ENCODE peak calls at places on chromosomes 16 and 17, in six cellular contexts. H is uterus, I is kidney, X is hepatocyte, S is choroid plexus epithelial cell, D is colonic mucosa. V is an unnamed sample.
A peak's percentile ranks its signal among the peaks of the same experiment; 100 is the strongest.

GRCh38 chr16:6852643-6853042 is 480.0 kb upstream of the RBFOX1 start:
- DNase-seq in H (no peak), I (no peak), X (no peak), S (no peak), D (no peak), V (no peak)

GRCh38 chr17:17768415-17769088 is 68.2 kb downstream of the SREBF1 start:
- DNase-seq in H (no peak), I (peak; percentile 79), X (no peak), S (no peak), D (no peak), V (no peak)

GRCh38 chr16:74909665-74910064 is 75.3 kb downstream of the WDR59 start:
- DNase-seq in H (no peak), I (no peak), X (no peak), S (no peak), D (no peak), V (no peak)

GRCh38 chr16:67499159-67499558 is 15.8 kb upstream of the AGRP start:
- DNase-seq in H (peak; percentile 70), I (peak; percentile 18), X (no peak), S (no peak), D (no peak), V (no peak)

GRCh38 chr17:36529121-36529520 is 5.5 kb downstream of the MYO19 start:
- DNase-seq in H (no peak), I (no peak), X (no peak), S (peak; percentile 23), D (no peak), V (peak; percentile 62)

GRCh38 chr17:2924211-2924610 is 128.0 kb downstream of the RAP1GAP2 start:
- DNase-seq in H (no peak), I (peak; percentile 48), X (peak; percentile 2), S (peak; percentile 13), D (no peak), V (no peak)

GRCh38 chr16:72317378-72317777 is 145.4 kb upstream of the PMFBP1 start:
- DNase-seq in H (no peak), I (no peak), X (no peak), S (peak; percentile 30), D (no peak), V (peak; percentile 39)

GRCh38 chr17:73308017-73308823 is 3.6 kb downstream of the CDC42EP4 start:
- DNase-seq in H (peak; percentile 92), I (peak; percentile 95), X (peak; percentile 93), S (peak; percentile 95), D (peak; percentile 96), V (peak; percentile 96)

GRCh38 chr17:81480140-81480917 is 32.3 kb downstream of the ACTG1 start:
- DNase-seq in H (no peak), I (no peak), X (no peak), S (peak; percentile 38), D (no peak), V (peak; percentile 31)

GRCh38 chr16:82603784-82604411 is 22.9 kb upstream of the CDH13 start:
- DNase-seq in H (peak; percentile 50), I (no peak), X (peak; percentile 73), S (peak; percentile 87), D (peak; percentile 29), V (peak; percentile 68)

GRCh38 chr17:28575126-28575795 is 1.4 kb downstream of the ALDOC start:
- DNase-seq in H (no peak), I (no peak), X (no peak), S (no peak), D (no peak), V (no peak)

GRCh38 chr16:81583893-81584705 is 139.5 kb downstream of the CMIP start:
- DNase-seq in H (no peak), I (peak; percentile 52), X (no peak), S (no peak), D (peak; percentile 75), V (peak; percentile 93)

GRCh38 chr17:41624208-41625101 is at the start of gene KRT17:
- DNase-seq in H (no peak), I (peak; percentile 67), X (peak; percentile 68), S (no peak), D (no peak), V (no peak)

GRCh38 chr17:31527606-31528005 is 136.1 kb downstream of the RAB11FIP4 start:
- DNase-seq in H (no peak), I (no peak), X (no peak), S (peak; percentile 81), D (no peak), V (no peak)

GRCh38 chr17:46035112-46035818 is 36.2 kb downstream of the STH start:
- DNase-seq in H (no peak), I (no peak), X (no peak), S (peak; percentile 38), D (no peak), V (no peak)

GRCh38 chr16:49021136-49021535 is 260.5 kb downstream of the CBLN1 start:
- DNase-seq in H (no peak), I (no peak), X (peak; percentile 27), S (no peak), D (no peak), V (peak; percentile 66)

GRCh38 chr16:15857779-15858560 is 1.1 kb upstream of the MYH11 start:
- DNase-seq in H (peak; percentile 74), I (peak; percentile 83), X (peak; percentile 20), S (peak; percentile 26), D (peak; percentile 26), V (peak; percentile 45)

GRCh38 chr17:57372156-57372555 is 115.8 kb downstream of the MSI2 start:
- DNase-seq in H (no peak), I (no peak), X (no peak), S (peak; percentile 52), D (no peak), V (peak; percentile 37)

GRCh38 chr17:27469256-27469655 is 13.0 kb downstream of the KSR1 start:
- DNase-seq in H (no peak), I (no peak), X (no peak), S (no peak), D (no peak), V (no peak)

GRCh38 chr16:88732172-88732960 is 26.1 kb downstream of the CTU2 start:
- DNase-seq in H (no peak), I (no peak), X (no peak), S (no peak), D (no peak), V (no peak)

GRCh38 chr17:32286518-32286900 is 20.9 kb downstream of the RHBDL3 start:
- DNase-seq in H (no peak), I (no peak), X (no peak), S (peak; percentile 31), D (no peak), V (no peak)

GRCh38 chr17:9274973-9275372 is 253.7 kb downstream of the NTN1 start:
- DNase-seq in H (no peak), I (no peak), X (no peak), S (no peak), D (no peak), V (no peak)

GRCh38 chr17:57009737-57010445 is 32.0 kb downstream of the SCPEP1 start:
- DNase-seq in H (peak; percentile 20), I (no peak), X (peak; percentile 65), S (peak; percentile 69), D (peak; percentile 68), V (peak; percentile 37)

GRCh38 chr17:18976201-18976600 is 24.2 kb downstream of the SLC5A10 start:
- DNase-seq in H (no peak), I (no peak), X (no peak), S (no peak), D (no peak), V (no peak)

GRCh38 chr17:6498798-6499540 is 54.7 kb downstream of the PIMREG start:
- DNase-seq in H (no peak), I (peak; percentile 55), X (no peak), S (no peak), D (no peak), V (no peak)

GRCh38 chr16:47492036-47492427 is 30.9 kb downstream of the PHKB start:
- DNase-seq in H (no peak), I (no peak), X (no peak), S (no peak), D (no peak), V (no peak)

GRCh38 chr17:8277317-8277716 is 11.2 kb upstream of the RANGRF start:
- DNase-seq in H (no peak), I (no peak), X (no peak), S (no peak), D (no peak), V (no peak)

GRCh38 chr17:75392559-75392958 is 12.9 kb downstream of the GRB2 start:
- DNase-seq in H (no peak), I (no peak), X (no peak), S (peak; percentile 10), D (no peak), V (no peak)

GRCh38 chr17:75396025-75396424 is 9.5 kb downstream of the GRB2 start:
- DNase-seq in H (no peak), I (no peak), X (no peak), S (no peak), D (no peak), V (no peak)

GRCh38 chr17:75394332-75394918 is 11.1 kb downstream of the GRB2 start:
- DNase-seq in H (no peak), I (no peak), X (peak; percentile 16), S (no peak), D (no peak), V (no peak)

GRCh38 chr17:75390982-75391381 is 14.5 kb downstream of the GRB2 start:
- DNase-seq in H (no peak), I (no peak), X (no peak), S (peak; percentile 12), D (no peak), V (no peak)

DNA sequence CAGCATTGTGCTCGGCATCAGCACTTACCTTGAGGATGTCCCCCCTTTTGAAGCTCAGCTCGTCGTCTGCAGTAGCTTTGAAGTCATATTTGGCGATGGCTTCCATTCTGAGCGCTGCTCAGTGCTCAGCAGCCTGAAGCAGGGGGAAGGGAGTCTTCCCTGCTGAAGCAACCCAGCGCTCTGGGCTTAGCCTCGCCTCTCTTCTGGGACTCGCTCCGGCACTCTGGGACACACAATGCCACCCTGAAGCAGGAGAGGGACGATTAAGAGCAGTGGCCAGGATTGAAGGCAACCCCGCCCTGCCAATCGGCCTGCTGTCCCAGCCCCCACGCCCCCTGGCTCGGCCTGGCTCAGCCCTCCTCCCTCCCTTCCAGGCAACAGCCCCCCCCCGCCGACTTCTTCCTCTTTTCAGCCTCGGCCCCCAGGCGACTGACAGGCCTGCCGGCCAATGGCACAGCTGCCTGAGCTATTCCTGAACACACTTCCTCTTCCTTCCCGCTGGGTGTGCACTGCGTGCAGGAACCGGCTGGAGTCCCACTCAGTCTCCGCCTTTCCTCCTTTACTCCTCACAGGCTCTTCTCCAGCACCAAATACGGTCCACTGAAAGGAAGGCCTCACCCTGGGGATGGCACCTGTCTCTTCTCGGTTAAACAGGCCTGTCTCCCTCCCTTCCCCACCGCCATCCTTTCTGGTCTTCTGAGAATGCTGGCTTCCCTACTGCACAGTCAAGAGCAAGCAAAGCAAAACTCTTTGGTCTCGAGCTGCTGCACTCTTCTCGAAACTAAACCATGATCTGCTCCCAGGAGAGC is 11.8 kb downstream of the GRB2 start:
- DNase-seq in H (peak; percentile 97), I (peak; percentile 99), X (peak; percentile 98), S (peak; percentile 99), D (peak; percentile 100), V (peak; percentile 99)
- TF ChIP-seq CTCF in H (peak; percentile 45), I (peak; percentile 25), X (no peak), S (no peak), D (no peak), V (no peak)

GRCh38 chr16:4113358-4114256 is 2.6 kb downstream of the ADCY9 start:
- DNase-seq in H (no peak), I (peak; percentile 76), X (no peak), S (no peak), D (no peak), V (no peak)
- H3K4me3 ChIP-seq in H (no peak overlapping the region), I (peak overlapping the region; percentile 67), X (peak overlapping the region; percentile 1), S (no peak overlapping the region), D (no peak overlapping the region), V (peak overlapping the region; percentile 76)

GRCh38 chr17:49819118-49819517 is 28.8 kb downstream of the TAC4 start:
- DNase-seq in H (no peak), I (no peak), X (no peak), S (no peak), D (no peak), V (no peak)
- TF ChIP-seq CTCF in H (no peak), I (no peak), X (no peak), S (no peak), D (no peak), V (no peak)

GRCh38 chr17:55326030-55326429 is 61.3 kb downstream of the HLF start:
- DNase-seq in H (no peak), I (no peak), X (no peak), S (no peak), D (no peak), V (no peak)
- H3K4me3 ChIP-seq in H (no peak overlapping the region), I (no peak overlapping the region), X (no peak overlapping the region), S (no peak overlapping the region), D (no peak overlapping the region), V (no peak overlapping the region)